ENCODE peak calls at places on chromosomes 7 and 10, in five cellular contexts. One of them, this sample, is unnamed.

GRCh38 chr10:130074639-130075038 is 36.0 kb downstream of the C10orf143 start:
- DNase-seq in hippocampal formation: no peak
- DNase-seq in T-cell: no peak
- DNase-seq in substantia nigra: no peak
- DNase-seq in stimulated activated CD8-positive, alpha-beta memory T cell treated with anti-CD3 and anti-CD28 coated beads, Interleukin-15, amount 100 ng/mL, for 1 hour: no peak
- DNase-seq in this sample: no peak

GRCh38 chr10:26334932-26335573 is 103.1 kb upstream of the APBB1IP start:
- DNase-seq in substantia nigra: peak; percentile 6
- DNase-seq in stimulated activated CD8-positive, alpha-beta memory T cell treated with anti-CD3 and anti-CD28 coated beads, Interleukin-15, amount 100 ng/mL, for 1 hour: peak; percentile 39
- DNase-seq in hippocampal formation: peak; percentile 13
- DNase-seq in T-cell: peak; percentile 55
- DNase-seq in this sample: peak; percentile 8

GRCh38 chr10:103610083-103610472 is 116.6 kb downstream of the NEURL1 start:
- DNase-seq in T-cell: no peak
- DNase-seq in hippocampal formation: no peak
- DNase-seq in stimulated activated CD8-positive, alpha-beta memory T cell treated with anti-CD3 and anti-CD28 coated beads, Interleukin-15, amount 100 ng/mL, for 1 hour: no peak
- DNase-seq in substantia nigra: no peak
- DNase-seq in this sample: no peak

GRCh38 chr7:65910237-65910636 is 37.4 kb downstream of the VKORC1L1 start:
- DNase-seq in substantia nigra: no peak
- DNase-seq in hippocampal formation: no peak
- DNase-seq in stimulated activated CD8-positive, alpha-beta memory T cell treated with anti-CD3 and anti-CD28 coated beads, Interleukin-15, amount 100 ng/mL, for 1 hour: no peak
- DNase-seq in T-cell: no peak
- DNase-seq in this sample: no peak

GRCh38 chr7:158815471-158816128 is 13.7 kb downstream of the ESYT2 start:
- DNase-seq in hippocampal formation: no peak
- DNase-seq in substantia nigra: no peak
- DNase-seq in stimulated activated CD8-positive, alpha-beta memory T cell treated with anti-CD3 and anti-CD28 coated beads, Interleukin-15, amount 100 ng/mL, for 1 hour: no peak
- DNase-seq in T-cell: no peak
- DNase-seq in this sample: no peak

GRCh38 chr10:3892440-3893101 is 107.6 kb upstream of the KLF6 start:
- DNase-seq in stimulated activated CD8-positive, alpha-beta memory T cell treated with anti-CD3 and anti-CD28 coated beads, Interleukin-15, amount 100 ng/mL, for 1 hour: no peak
- DNase-seq in T-cell: no peak
- DNase-seq in hippocampal formation: no peak
- DNase-seq in substantia nigra: no peak
- DNase-seq in this sample: no peak

GRCh38 chr7:1123721-1124120 is 35.8 kb downstream of the GPER1 start:
- DNase-seq in substantia nigra: peak; percentile 75
- DNase-seq in hippocampal formation: peak; percentile 60
- DNase-seq in stimulated activated CD8-positive, alpha-beta memory T cell treated with anti-CD3 and anti-CD28 coated beads, Interleukin-15, amount 100 ng/mL, for 1 hour: no peak
- DNase-seq in T-cell: no peak
- DNase-seq in this sample: peak; percentile 58

GRCh38 chr10:20668985-20669384 is 228.1 kb downstream of the NEBL start:
- DNase-seq in substantia nigra: no peak
- DNase-seq in T-cell: no peak
- DNase-seq in stimulated activated CD8-positive, alpha-beta memory T cell treated with anti-CD3 and anti-CD28 coated beads, Interleukin-15, amount 100 ng/mL, for 1 hour: no peak
- DNase-seq in hippocampal formation: no peak
- DNase-seq in this sample: no peak

GRCh38 chr10:49592726-49593563 is 17.2 kb upstream of the SLC18A3 start:
- DNase-seq in stimulated activated CD8-positive, alpha-beta memory T cell treated with anti-CD3 and anti-CD28 coated beads, Interleukin-15, amount 100 ng/mL, for 1 hour: peak; percentile 31
- DNase-seq in hippocampal formation: peak; percentile 37
- DNase-seq in substantia nigra: no peak
- DNase-seq in T-cell: peak; percentile 15
- DNase-seq in this sample: no peak

GRCh38 chr10:62047960-62048383 is 146.5 kb downstream of the ARID5B start:
- DNase-seq in T-cell: no peak
- DNase-seq in stimulated activated CD8-positive, alpha-beta memory T cell treated with anti-CD3 and anti-CD28 coated beads, Interleukin-15, amount 100 ng/mL, for 1 hour: no peak
- DNase-seq in substantia nigra: peak; percentile 45
- DNase-seq in hippocampal formation: no peak
- DNase-seq in this sample: no peak

GRCh38 chr10:126425473-126426065 is 37.3 kb upstream of the ADAM12 start:
- DNase-seq in hippocampal formation: no peak
- DNase-seq in stimulated activated CD8-positive, alpha-beta memory T cell treated with anti-CD3 and anti-CD28 coated beads, Interleukin-15, amount 100 ng/mL, for 1 hour: no peak
- DNase-seq in T-cell: no peak
- DNase-seq in substantia nigra: no peak
- DNase-seq in this sample: no peak

GRCh38 chr7:56062382-56062781 is 1.7 kb upstream of the SUMF2 start:
- DNase-seq in stimulated activated CD8-positive, alpha-beta memory T cell treated with anti-CD3 and anti-CD28 coated beads, Interleukin-15, amount 100 ng/mL, for 1 hour: no peak
- DNase-seq in substantia nigra: no peak
- DNase-seq in T-cell: no peak
- DNase-seq in hippocampal formation: no peak
- DNase-seq in this sample: no peak

GRCh38 chr10:31620236-31621151 is 301.5 kb downstream of the ZEB1 start:
- DNase-seq in T-cell: no peak
- DNase-seq in substantia nigra: no peak
- DNase-seq in hippocampal formation: no peak
- DNase-seq in stimulated activated CD8-positive, alpha-beta memory T cell treated with anti-CD3 and anti-CD28 coated beads, Interleukin-15, amount 100 ng/mL, for 1 hour: no peak
- DNase-seq in this sample: no peak

GRCh38 chr7:75658369-75658768 is 80.4 kb downstream of the HIP1 start:
- DNase-seq in hippocampal formation: no peak
- DNase-seq in stimulated activated CD8-positive, alpha-beta memory T cell treated with anti-CD3 and anti-CD28 coated beads, Interleukin-15, amount 100 ng/mL, for 1 hour: no peak
- DNase-seq in substantia nigra: no peak
- DNase-seq in T-cell: no peak
- DNase-seq in this sample: no peak

GRCh38 chr10:69479241-69479730 is 28.0 kb downstream of the TSPAN15 start:
- DNase-seq in substantia nigra: peak; percentile 38
- DNase-seq in T-cell: no peak
- DNase-seq in hippocampal formation: peak; percentile 26
- DNase-seq in stimulated activated CD8-positive, alpha-beta memory T cell treated with anti-CD3 and anti-CD28 coated beads, Interleukin-15, amount 100 ng/mL, for 1 hour: no peak
- DNase-seq in this sample: peak; percentile 21

GRCh38 chr7:18117482-18117881 is 89.8 kb upstream of the PRPS1L1 start:
- DNase-seq in stimulated activated CD8-positive, alpha-beta memory T cell treated with anti-CD3 and anti-CD28 coated beads, Interleukin-15, amount 100 ng/mL, for 1 hour: no peak
- DNase-seq in substantia nigra: no peak
- DNase-seq in T-cell: no peak
- DNase-seq in hippocampal formation: no peak
- DNase-seq in this sample: no peak

GRCh38 chr7:46725838-46726237 is 804.8 kb upstream of the IGFBP3 start:
- DNase-seq in stimulated activated CD8-positive, alpha-beta memory T cell treated with anti-CD3 and anti-CD28 coated beads, Interleukin-15, amount 100 ng/mL, for 1 hour: no peak
- DNase-seq in T-cell: no peak
- DNase-seq in substantia nigra: no peak
- DNase-seq in hippocampal formation: no peak
- DNase-seq in this sample: no peak

GRCh38 chr7:43825391-43825808 is 43.9 kb downstream of the MRPS24 start:
- DNase-seq in substantia nigra: no peak
- DNase-seq in T-cell: no peak
- DNase-seq in hippocampal formation: no peak
- DNase-seq in stimulated activated CD8-positive, alpha-beta memory T cell treated with anti-CD3 and anti-CD28 coated beads, Interleukin-15, amount 100 ng/mL, for 1 hour: no peak
- DNase-seq in this sample: no peak

GRCh38 chr10:119737827-119738226 is 12.0 kb downstream of the INPP5F start:
- DNase-seq in hippocampal formation: no peak
- DNase-seq in stimulated activated CD8-positive, alpha-beta memory T cell treated with anti-CD3 and anti-CD28 coated beads, Interleukin-15, amount 100 ng/mL, for 1 hour: no peak
- DNase-seq in T-cell: no peak
- DNase-seq in substantia nigra: no peak
- DNase-seq in this sample: no peak

GRCh38 chr7:90401989-90402388 is 1.3 kb upstream of the CLDN12 start:
- DNase-seq in stimulated activated CD8-positive, alpha-beta memory T cell treated with anti-CD3 and anti-CD28 coated beads, Interleukin-15, amount 100 ng/mL, for 1 hour: no peak
- DNase-seq in hippocampal formation: no peak
- DNase-seq in substantia nigra: no peak
- DNase-seq in T-cell: no peak
- DNase-seq in this sample: no peak

GRCh38 chr7:83204715-83205114 is 42.0 kb upstream of the PCLO start:
- DNase-seq in stimulated activated CD8-positive, alpha-beta memory T cell treated with anti-CD3 and anti-CD28 coated beads, Interleukin-15, amount 100 ng/mL, for 1 hour: no peak
- DNase-seq in hippocampal formation: no peak
- DNase-seq in substantia nigra: no peak
- DNase-seq in T-cell: no peak
- DNase-seq in this sample: no peak

GRCh38 chr7:155456772-155457543 is 971 bp upstream of the EN2 start:
- DNase-seq in stimulated activated CD8-positive, alpha-beta memory T cell treated with anti-CD3 and anti-CD28 coated beads, Interleukin-15, amount 100 ng/mL, for 1 hour: no peak
- DNase-seq in substantia nigra: peak; percentile 82
- DNase-seq in T-cell: no peak
- DNase-seq in hippocampal formation: peak; percentile 60
- DNase-seq in this sample: peak; percentile 74

GRCh38 chr7:112144284-112145059 is 61.7 kb downstream of the DOCK4 start:
- DNase-seq in substantia nigra: no peak
- DNase-seq in hippocampal formation: no peak
- DNase-seq in T-cell: no peak
- DNase-seq in stimulated activated CD8-positive, alpha-beta memory T cell treated with anti-CD3 and anti-CD28 coated beads, Interleukin-15, amount 100 ng/mL, for 1 hour: no peak
- DNase-seq in this sample: no peak

GRCh38 chr10:43594944-43595589 is 11.2 kb upstream of the ZNF485 start:
- DNase-seq in stimulated activated CD8-positive, alpha-beta memory T cell treated with anti-CD3 and anti-CD28 coated beads, Interleukin-15, amount 100 ng/mL, for 1 hour: no peak
- DNase-seq in T-cell: no peak
- DNase-seq in hippocampal formation: no peak
- DNase-seq in substantia nigra: no peak
- DNase-seq in this sample: no peak

GRCh38 chr10:125165584-125166340 is 5.4 kb upstream of the CTBP2 start:
- DNase-seq in hippocampal formation: no peak
- DNase-seq in stimulated activated CD8-positive, alpha-beta memory T cell treated with anti-CD3 and anti-CD28 coated beads, Interleukin-15, amount 100 ng/mL, for 1 hour: no peak
- DNase-seq in T-cell: no peak
- DNase-seq in substantia nigra: no peak
- DNase-seq in this sample: no peak

GRCh38 chr7:142063551-142064442 is 47.7 kb upstream of the MGAM2 start:
- DNase-seq in substantia nigra: no peak
- DNase-seq in T-cell: no peak
- DNase-seq in hippocampal formation: no peak
- DNase-seq in stimulated activated CD8-positive, alpha-beta memory T cell treated with anti-CD3 and anti-CD28 coated beads, Interleukin-15, amount 100 ng/mL, for 1 hour: no peak
- DNase-seq in this sample: no peak

GRCh38 chr10:110858297-110858934 is 13.3 kb upstream of the PDCD4 start:
- DNase-seq in substantia nigra: no peak
- DNase-seq in hippocampal formation: no peak
- DNase-seq in T-cell: no peak
- DNase-seq in stimulated activated CD8-positive, alpha-beta memory T cell treated with anti-CD3 and anti-CD28 coated beads, Interleukin-15, amount 100 ng/mL, for 1 hour: no peak
- DNase-seq in this sample: no peak

GRCh38 chr7:13457790-13458189 is 531.7 kb downstream of the ETV1 start:
- DNase-seq in T-cell: no peak
- DNase-seq in stimulated activated CD8-positive, alpha-beta memory T cell treated with anti-CD3 and anti-CD28 coated beads, Interleukin-15, amount 100 ng/mL, for 1 hour: no peak
- DNase-seq in hippocampal formation: no peak
- DNase-seq in substantia nigra: no peak
- DNase-seq in this sample: peak; percentile 5

GRCh38 chr10:78911533-78912340 is 157.0 kb upstream of the ZMIZ1 start:
- DNase-seq in substantia nigra: no peak
- DNase-seq in hippocampal formation: no peak
- DNase-seq in stimulated activated CD8-positive, alpha-beta memory T cell treated with anti-CD3 and anti-CD28 coated beads, Interleukin-15, amount 100 ng/mL, for 1 hour: no peak
- DNase-seq in T-cell: no peak
- DNase-seq in this sample: no peak

GRCh38 chr10:96366508-96366907 is 7.7 kb upstream of the OPALIN start:
- DNase-seq in substantia nigra: no peak
- DNase-seq in stimulated activated CD8-positive, alpha-beta memory T cell treated with anti-CD3 and anti-CD28 coated beads, Interleukin-15, amount 100 ng/mL, for 1 hour: no peak
- DNase-seq in T-cell: no peak
- DNase-seq in hippocampal formation: no peak
- DNase-seq in this sample: no peak

GRCh38 chr10:119245272-119245671 is 37.9 kb downstream of the GRK5 start:
- DNase-seq in substantia nigra: no peak
- DNase-seq in hippocampal formation: no peak
- DNase-seq in T-cell: no peak
- DNase-seq in stimulated activated CD8-positive, alpha-beta memory T cell treated with anti-CD3 and anti-CD28 coated beads, Interleukin-15, amount 100 ng/mL, for 1 hour: no peak
- DNase-seq in this sample: no peak

GRCh38 chr10:109928393-109928792 is 5.1 kb upstream of the XPNPEP1 start:
- DNase-seq in stimulated activated CD8-positive, alpha-beta memory T cell treated with anti-CD3 and anti-CD28 coated beads, Interleukin-15, amount 100 ng/mL, for 1 hour: no peak
- DNase-seq in hippocampal formation: no peak
- DNase-seq in substantia nigra: no peak
- DNase-seq in T-cell: no peak
- DNase-seq in this sample: no peak

GRCh38 chr7:108455833-108456677 is at the start of gene NRCAM:
- DNase-seq in hippocampal formation: peak; percentile 61
- DNase-seq in stimulated activated CD8-positive, alpha-beta memory T cell treated with anti-CD3 and anti-CD28 coated beads, Interleukin-15, amount 100 ng/mL, for 1 hour: no peak
- DNase-seq in T-cell: peak; percentile 7
- DNase-seq in substantia nigra: peak; percentile 59
- DNase-seq in this sample: peak; percentile 46

GRCh38 chr10:44386546-44387052 is 1.7 kb upstream of the CXCL12 start:
- DNase-seq in hippocampal formation: peak; percentile 19
- DNase-seq in stimulated activated CD8-positive, alpha-beta memory T cell treated with anti-CD3 and anti-CD28 coated beads, Interleukin-15, amount 100 ng/mL, for 1 hour: no peak
- DNase-seq in substantia nigra: peak; percentile 26
- DNase-seq in T-cell: no peak
- DNase-seq in this sample: peak; percentile 28

GRCh38 chr10:119521443-119522204 is 20.9 kb downstream of the RGS10 start:
- DNase-seq in substantia nigra: no peak
- DNase-seq in T-cell: no peak
- DNase-seq in stimulated activated CD8-positive, alpha-beta memory T cell treated with anti-CD3 and anti-CD28 coated beads, Interleukin-15, amount 100 ng/mL, for 1 hour: no peak
- DNase-seq in hippocampal formation: no peak
- DNase-seq in this sample: no peak

GRCh38 chr7:23332193-23332592 is 33.1 kb downstream of the MALSU1 start:
- DNase-seq in hippocampal formation: no peak
- DNase-seq in substantia nigra: no peak
- DNase-seq in stimulated activated CD8-positive, alpha-beta memory T cell treated with anti-CD3 and anti-CD28 coated beads, Interleukin-15, amount 100 ng/mL, for 1 hour: no peak
- DNase-seq in T-cell: no peak
- DNase-seq in this sample: no peak

GRCh38 chr10:119205926-119206602 is 1.3 kb upstream of the GRK5 start:
- DNase-seq in substantia nigra: peak; percentile 60
- DNase-seq in stimulated activated CD8-positive, alpha-beta memory T cell treated with anti-CD3 and anti-CD28 coated beads, Interleukin-15, amount 100 ng/mL, for 1 hour: no peak
- DNase-seq in hippocampal formation: peak; percentile 53
- DNase-seq in T-cell: no peak
- DNase-seq in this sample: peak; percentile 44

GRCh38 chr7:132840197-132840596 is 241.7 kb downstream of the CHCHD3 start:
- DNase-seq in T-cell: no peak
- DNase-seq in stimulated activated CD8-positive, alpha-beta memory T cell treated with anti-CD3 and anti-CD28 coated beads, Interleukin-15, amount 100 ng/mL, for 1 hour: no peak
- DNase-seq in hippocampal formation: no peak
- DNase-seq in substantia nigra: no peak
- DNase-seq in this sample: no peak

This sample was measured in nucleus accumbens.